ENCODE peak calls at places on chromosomes 1 and 21, in six cellular contexts. X, H, P, D, S and N are unnamed samples.

GRCh38 chr21:15195768-15196167 is 131.0 kb upstream of the NRIP1 start:
- DNase-seq in P (no peak), S (no peak), D (no peak), X (no peak), H (no peak), N (no peak)

GRCh38 chr1:20666804-20667203 is 5.6 kb upstream of the DDOST start:
- DNase-seq in D (no peak), X (no peak), P (no peak), H (no peak), S (no peak), N (no peak)

GRCh38 chr1:56688522-56689026 is 43.5 kb downstream of the PRKAA2 start:
- DNase-seq in H (no peak), S (no peak), D (no peak), X (no peak), P (no peak), N (no peak)

GRCh38 chr1:242828199-242828598 is 303.7 kb upstream of the PLD5 start:
- DNase-seq in D (no peak), P (no peak), H (no peak), S (no peak), X (no peak), N (no peak)

GRCh38 chr1:5991784-5992033 is 516 bp downstream of the NPHP4 start:
- DNase-seq in P (no peak), S (no peak), X (peak), D (no peak), H (peak), N (no peak)

GRCh38 chr1:235060607-235061470 is 67.8 kb downstream of the TOMM20 start:
- DNase-seq in S (no peak), H (no peak), D (no peak), P (no peak), X (no peak), N (no peak)

GRCh38 chr1:162846256-162847212 is 14.4 kb downstream of the CCDC190 start:
- DNase-seq in H (no peak), P (no peak), X (no peak), S (no peak), D (no peak), N (no peak)

GRCh38 chr1:238830036-238830611 is 556.2 kb upstream of the CHRM3 start:
- DNase-seq in X (no peak), D (no peak), P (no peak), S (no peak), H (no peak), N (no peak)

GRCh38 chr1:197170538-197170937 is 24.1 kb upstream of the ASPM start:
- DNase-seq in D (no peak), X (no peak), H (no peak), S (no peak), P (no peak), N (no peak)

GRCh38 chr21:43321111-43321510 is 105.8 kb downstream of the SIK1 start:
- DNase-seq in P (no peak), X (no peak), D (no peak), H (no peak), S (no peak), N (peak)

GRCh38 chr1:167328762-167329483 is 108.2 kb downstream of the POU2F1 start:
- DNase-seq in D (no peak), H (no peak), X (no peak), S (peak), P (no peak), N (peak)

GRCh38 chr1:201310986-201311355 is 27.7 kb downstream of the PKP1 start:
- DNase-seq in S (no peak), X (no peak), H (no peak), P (no peak), D (no peak), N (no peak)

GRCh38 chr1:49026230-49026811 is 249.6 kb upstream of the BEND5 start:
- DNase-seq in D (no peak), H (no peak), P (no peak), X (no peak), S (no peak), N (no peak)

GRCh38 chr21:28745131-28746055 is 247.3 kb downstream of the LTN1 start:
- DNase-seq in S (peak), X (peak), P (peak), D (peak), H (peak), N (peak)

GRCh38 chr1:15107052-15107687 is 46.4 kb upstream of the TMEM51 start:
- DNase-seq in S (no peak), X (no peak), D (no peak), P (no peak), H (no peak), N (no peak)

GRCh38 chr1:11602424-11602823 is 51.8 kb downstream of the FBXO2 start:
- DNase-seq in S (no peak), H (no peak), P (no peak), D (no peak), X (no peak), N (no peak)